ENCODE peak calls at places on chromosome 17, in nine cellular contexts. One of them, this sample, is unnamed.

GRCh38 chr17:63843387-63844292 is 1.2 kb upstream of the SMARCD2 start:
- DNase-seq in DND-41: peak; percentile 61
- DNase-seq in GM23248: peak; percentile 85
- DNase-seq in IMR-90: peak; percentile 70
- DNase-seq in endodermal cell: no peak
- DNase-seq in PC-3: no peak
- DNase-seq in colonic mucosa: no peak
- DNase-seq in CD4-positive, alpha-beta memory T cell: no peak
- DNase-seq in small intestine: peak; percentile 42
- DNase-seq in this sample: no peak

GRCh38 chr17:43558805-43559160 is 12.6 kb upstream of the ETV4 start:
- DNase-seq in DND-41: no peak
- DNase-seq in GM23248: no peak
- DNase-seq in IMR-90: no peak
- DNase-seq in endodermal cell: no peak
- DNase-seq in PC-3: no peak
- DNase-seq in colonic mucosa: no peak
- DNase-seq in CD4-positive, alpha-beta memory T cell: no peak
- DNase-seq in small intestine: no peak
- DNase-seq in this sample: no peak

GRCh38 chr17:64599187-64599676 is 62.9 kb downstream of the SMURF2 start:
- DNase-seq in DND-41: peak; percentile 57
- DNase-seq in GM23248: no peak
- DNase-seq in IMR-90: no peak
- DNase-seq in endodermal cell: peak; percentile 54
- DNase-seq in PC-3: no peak
- DNase-seq in colonic mucosa: no peak
- DNase-seq in CD4-positive, alpha-beta memory T cell: peak; percentile 57
- DNase-seq in small intestine: peak; percentile 40
- DNase-seq in this sample: no peak

GRCh38 chr17:32519769-32520701 is 33.2 kb downstream of the CDK5R1 start:
- DNase-seq in DND-41: no peak
- DNase-seq in GM23248: peak; percentile 58
- DNase-seq in IMR-90: no peak
- DNase-seq in endodermal cell: peak; percentile 83
- DNase-seq in PC-3: no peak
- DNase-seq in colonic mucosa: peak; percentile 26
- DNase-seq in CD4-positive, alpha-beta memory T cell: peak; percentile 52
- DNase-seq in small intestine: peak; percentile 58
- DNase-seq in this sample: no peak

GRCh38 chr17:66670211-66670610 is 164.7 kb upstream of the CACNG5 start:
- DNase-seq in DND-41: no peak
- DNase-seq in GM23248: no peak
- DNase-seq in IMR-90: no peak
- DNase-seq in endodermal cell: no peak
- DNase-seq in PC-3: no peak
- DNase-seq in colonic mucosa: no peak
- DNase-seq in CD4-positive, alpha-beta memory T cell: no peak
- DNase-seq in small intestine: no peak
- DNase-seq in this sample: no peak

GRCh38 chr17:47941246-47941997 is at the start of gene PNPO:
- DNase-seq in DND-41: peak; percentile 98
- DNase-seq in GM23248: peak; percentile 99
- DNase-seq in IMR-90: peak; percentile 97
- DNase-seq in endodermal cell: peak; percentile 96
- DNase-seq in PC-3: peak; percentile 100
- DNase-seq in colonic mucosa: peak; percentile 97
- DNase-seq in CD4-positive, alpha-beta memory T cell: peak; percentile 96
- DNase-seq in small intestine: peak; percentile 100
- DNase-seq in this sample: peak; percentile 99

GRCh38 chr17:6589266-6589946 is 33.1 kb upstream of the PITPNM3 start:
- DNase-seq in DND-41: no peak
- DNase-seq in GM23248: peak; percentile 80
- DNase-seq in IMR-90: peak; percentile 58
- DNase-seq in endodermal cell: no peak
- DNase-seq in PC-3: no peak
- DNase-seq in colonic mucosa: no peak
- DNase-seq in CD4-positive, alpha-beta memory T cell: no peak
- DNase-seq in small intestine: no peak
- DNase-seq in this sample: no peak

GRCh38 chr17:1584167-1584566 is 21.6 kb upstream of the PITPNA start:
- DNase-seq in DND-41: no peak
- DNase-seq in GM23248: no peak
- DNase-seq in IMR-90: no peak
- DNase-seq in endodermal cell: no peak
- DNase-seq in PC-3: no peak
- DNase-seq in colonic mucosa: no peak
- DNase-seq in CD4-positive, alpha-beta memory T cell: no peak
- DNase-seq in small intestine: no peak
- DNase-seq in this sample: no peak

GRCh38 chr17:383771-384621 is 31.4 kb upstream of the RPH3AL start:
- DNase-seq in DND-41: no peak
- DNase-seq in GM23248: no peak
- DNase-seq in IMR-90: no peak
- DNase-seq in endodermal cell: no peak
- DNase-seq in PC-3: no peak
- DNase-seq in colonic mucosa: no peak
- DNase-seq in CD4-positive, alpha-beta memory T cell: no peak
- DNase-seq in small intestine: no peak
- DNase-seq in this sample: no peak

GRCh38 chr17:385195-385835 is 32.7 kb upstream of the RPH3AL start:
- DNase-seq in DND-41: peak; percentile 52
- DNase-seq in GM23248: peak; percentile 59
- DNase-seq in IMR-90: no peak
- DNase-seq in endodermal cell: peak; percentile 88
- DNase-seq in PC-3: peak; percentile 13
- DNase-seq in colonic mucosa: peak; percentile 30
- DNase-seq in CD4-positive, alpha-beta memory T cell: no peak
- DNase-seq in small intestine: peak; percentile 30
- DNase-seq in this sample: no peak

GRCh38 chr17:385836-386144 is 33.2 kb upstream of the RPH3AL start:
- DNase-seq in DND-41: no peak
- DNase-seq in GM23248: no peak
- DNase-seq in IMR-90: no peak
- DNase-seq in endodermal cell: no peak
- DNase-seq in PC-3: no peak
- DNase-seq in colonic mucosa: no peak
- DNase-seq in CD4-positive, alpha-beta memory T cell: no peak
- DNase-seq in small intestine: no peak
- DNase-seq in this sample: no peak

GRCh38 chr17:386145-386876 is 33.7 kb upstream of the RPH3AL start:
- DNase-seq in DND-41: peak; percentile 63
- DNase-seq in GM23248: peak; percentile 76
- DNase-seq in IMR-90: no peak
- DNase-seq in endodermal cell: peak; percentile 97
- DNase-seq in PC-3: peak; percentile 43
- DNase-seq in colonic mucosa: peak; percentile 89
- DNase-seq in CD4-positive, alpha-beta memory T cell: peak; percentile 43
- DNase-seq in small intestine: peak; percentile 71
- DNase-seq in this sample: no peak

DNA sequence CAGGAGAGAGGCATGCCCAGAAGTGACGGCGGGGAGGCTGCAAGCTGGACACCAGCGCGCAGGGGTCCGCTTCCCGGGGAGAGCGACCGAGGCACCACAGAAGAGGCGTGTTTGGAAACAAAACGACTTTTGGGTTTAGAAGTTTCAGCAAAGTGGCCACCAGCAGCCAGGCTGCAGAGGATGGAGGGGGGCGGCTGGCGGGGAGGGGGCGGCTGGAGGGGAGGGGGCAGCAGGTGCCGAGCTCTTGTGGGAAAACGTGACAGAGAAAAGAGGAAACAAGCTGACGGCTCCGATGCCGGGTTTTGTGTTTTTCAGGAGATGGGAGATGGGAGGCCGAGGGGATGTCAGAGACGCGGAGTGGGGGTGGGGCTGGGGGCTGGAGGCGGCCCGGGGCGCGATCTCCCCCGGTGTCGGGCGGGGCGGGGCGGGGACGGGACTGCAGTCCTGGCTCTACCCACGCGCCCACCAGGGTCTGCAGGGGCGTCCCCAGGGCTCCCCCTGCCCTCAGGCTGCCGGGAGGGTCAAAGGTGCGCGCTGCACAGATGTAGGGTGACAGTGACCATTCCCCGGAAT is 32.1 kb upstream of the RPH3AL start:
- DNase-seq in DND-41: no peak
- DNase-seq in GM23248: no peak
- DNase-seq in IMR-90: no peak
- DNase-seq in endodermal cell: no peak
- DNase-seq in PC-3: no peak
- DNase-seq in colonic mucosa: no peak
- DNase-seq in CD4-positive, alpha-beta memory T cell: no peak
- DNase-seq in small intestine: no peak
- DNase-seq in this sample: no peak
- H3K27ac ChIP-seq in DND-41: no peak overlapping the region
- H3K27ac ChIP-seq in GM23248: no peak overlapping the region
- H3K27ac ChIP-seq in IMR-90: no peak overlapping the region
- H3K27ac ChIP-seq in endodermal cell: peak overlapping the region; percentile 44
- H3K27ac ChIP-seq in PC-3: no peak overlapping the region
- H3K27ac ChIP-seq in colonic mucosa: no peak overlapping the region
- H3K27ac ChIP-seq in CD4-positive, alpha-beta memory T cell: no peak overlapping the region
- H3K27ac ChIP-seq in small intestine: peak overlapping the region; percentile 72
- H3K27ac ChIP-seq in this sample: no peak overlapping the region

DNA sequence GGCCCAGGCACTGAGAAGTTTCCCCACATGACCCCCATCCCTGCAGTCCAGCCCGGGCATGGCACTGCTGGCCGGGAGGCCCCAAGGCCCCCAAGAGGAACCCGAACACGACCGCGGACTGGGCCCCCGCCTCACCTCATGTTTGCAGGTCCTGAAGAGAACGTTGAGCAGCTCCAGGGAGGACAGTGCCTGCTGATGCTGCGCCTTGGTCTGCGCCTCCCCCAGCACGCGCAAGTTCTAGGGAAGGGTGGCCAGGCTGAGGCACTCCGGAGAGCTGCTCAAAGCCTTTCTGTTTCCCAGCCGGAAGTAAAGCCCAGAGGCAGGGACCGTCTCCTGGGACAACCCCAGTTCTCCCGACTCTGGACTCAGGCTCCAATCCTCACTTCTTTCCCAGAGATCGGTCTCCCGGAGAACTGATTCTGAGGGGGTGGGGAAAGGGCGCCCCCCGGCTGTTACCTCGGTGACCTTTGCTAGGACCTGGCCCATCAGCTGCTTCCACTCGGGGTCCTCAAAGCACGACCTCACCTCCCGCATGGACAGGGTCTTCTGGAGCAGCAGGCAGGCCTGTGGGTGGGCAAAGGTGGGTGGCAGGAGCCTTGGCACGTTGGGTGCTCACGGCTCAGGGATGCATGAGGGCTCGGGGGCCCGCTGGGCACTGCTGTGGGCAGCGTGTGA is 13.7 kb downstream of the MYBBP1A start:
- DNase-seq in DND-41: no peak
- DNase-seq in GM23248: no peak
- DNase-seq in IMR-90: no peak
- DNase-seq in endodermal cell: no peak
- DNase-seq in PC-3: no peak
- DNase-seq in colonic mucosa: no peak
- DNase-seq in CD4-positive, alpha-beta memory T cell: no peak
- DNase-seq in small intestine: no peak
- DNase-seq in this sample: no peak
- H3K27ac ChIP-seq in DND-41: no peak overlapping the region
- H3K27ac ChIP-seq in GM23248: no peak overlapping the region
- H3K27ac ChIP-seq in IMR-90: no peak overlapping the region
- H3K27ac ChIP-seq in endodermal cell: no peak overlapping the region
- H3K27ac ChIP-seq in PC-3: no peak overlapping the region
- H3K27ac ChIP-seq in colonic mucosa: no peak overlapping the region
- H3K27ac ChIP-seq in CD4-positive, alpha-beta memory T cell: no peak overlapping the region
- H3K27ac ChIP-seq in small intestine: peak overlapping the region; percentile 16
- H3K27ac ChIP-seq in this sample: no peak overlapping the region

GRCh38 chr17:37490638-37491614 is 1.2 kb downstream of the DUSP14 start:
- DNase-seq in DND-41: no peak
- DNase-seq in GM23248: peak; percentile 93
- DNase-seq in IMR-90: peak; percentile 93
- DNase-seq in endodermal cell: peak; percentile 88
- DNase-seq in PC-3: peak; percentile 87
- DNase-seq in colonic mucosa: peak; percentile 29
- DNase-seq in CD4-positive, alpha-beta memory T cell: no peak
- DNase-seq in small intestine: no peak
- DNase-seq in this sample: peak; percentile 94
- H3K27ac ChIP-seq in DND-41: no peak overlapping the region
- H3K27ac ChIP-seq in GM23248: peak overlapping the region; percentile 91
- H3K27ac ChIP-seq in IMR-90: peak overlapping the region; percentile 86
- H3K27ac ChIP-seq in endodermal cell: no peak overlapping the region
- H3K27ac ChIP-seq in PC-3: peak overlapping the region; percentile 91
- H3K27ac ChIP-seq in colonic mucosa: peak overlapping the region; percentile 63
- H3K27ac ChIP-seq in CD4-positive, alpha-beta memory T cell: peak overlapping the region; percentile 17
- H3K27ac ChIP-seq in small intestine: peak overlapping the region; percentile 66
- H3K27ac ChIP-seq in this sample: peak overlapping the region; percentile 74

GRCh38 chr17:50955667-50956120 is 89.5 kb upstream of the TOB1 start:
- DNase-seq in DND-41: no peak
- DNase-seq in GM23248: no peak
- DNase-seq in IMR-90: no peak
- DNase-seq in endodermal cell: no peak
- DNase-seq in PC-3: no peak
- DNase-seq in colonic mucosa: no peak
- DNase-seq in CD4-positive, alpha-beta memory T cell: no peak
- DNase-seq in small intestine: no peak
- DNase-seq in this sample: no peak

GRCh38 chr17:50955160-50955559 is 89.0 kb upstream of the TOB1 start:
- DNase-seq in DND-41: no peak
- DNase-seq in GM23248: no peak
- DNase-seq in IMR-90: no peak
- DNase-seq in endodermal cell: no peak
- DNase-seq in PC-3: no peak
- DNase-seq in colonic mucosa: no peak
- DNase-seq in CD4-positive, alpha-beta memory T cell: no peak
- DNase-seq in small intestine: no peak
- DNase-seq in this sample: no peak

GRCh38 chr17:50953831-50954601 is 87.9 kb upstream of the TOB1 start:
- DNase-seq in DND-41: peak; percentile 43
- DNase-seq in GM23248: peak; percentile 34
- DNase-seq in IMR-90: peak; percentile 82
- DNase-seq in endodermal cell: peak; percentile 86
- DNase-seq in PC-3: no peak
- DNase-seq in colonic mucosa: no peak
- DNase-seq in CD4-positive, alpha-beta memory T cell: no peak
- DNase-seq in small intestine: peak; percentile 33
- DNase-seq in this sample: peak; percentile 63

GRCh38 chr17:50953518-50953830 is 87.3 kb upstream of the TOB1 start:
- DNase-seq in DND-41: no peak
- DNase-seq in GM23248: no peak
- DNase-seq in IMR-90: no peak
- DNase-seq in endodermal cell: no peak
- DNase-seq in PC-3: no peak
- DNase-seq in colonic mucosa: no peak
- DNase-seq in CD4-positive, alpha-beta memory T cell: no peak
- DNase-seq in small intestine: no peak
- DNase-seq in this sample: no peak

DNA sequence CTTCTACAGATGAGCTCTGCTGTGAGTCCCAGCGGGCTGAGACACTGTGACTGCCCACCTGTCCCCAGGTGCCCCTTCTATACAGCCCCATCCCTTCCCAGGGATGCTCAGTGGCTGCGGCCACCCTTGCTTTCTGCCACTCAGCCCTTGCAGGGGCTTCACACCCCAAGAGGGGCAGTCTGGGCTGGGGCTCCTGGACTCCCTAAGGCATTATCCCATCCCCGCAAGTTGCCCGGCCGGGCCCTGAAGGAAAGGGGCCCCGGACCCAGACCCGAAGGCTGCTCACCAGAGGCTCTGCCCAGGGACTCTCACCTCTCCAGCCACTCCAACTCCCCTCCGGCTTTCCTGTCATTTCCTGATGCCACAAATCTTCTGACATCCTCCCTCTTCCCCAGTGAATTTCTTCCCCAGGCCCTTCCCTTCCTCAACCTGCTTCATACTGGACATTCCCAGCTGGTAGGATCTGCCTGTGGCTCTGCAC is 88.5 kb upstream of the TOB1 start:
- DNase-seq in DND-41: no peak
- DNase-seq in GM23248: no peak
- DNase-seq in IMR-90: no peak
- DNase-seq in endodermal cell: no peak
- DNase-seq in PC-3: no peak
- DNase-seq in colonic mucosa: no peak
- DNase-seq in CD4-positive, alpha-beta memory T cell: no peak
- DNase-seq in small intestine: no peak
- DNase-seq in this sample: no peak
- H3K27ac ChIP-seq in DND-41: no peak overlapping the region
- H3K27ac ChIP-seq in GM23248: no peak overlapping the region
- H3K27ac ChIP-seq in IMR-90: peak overlapping the region; percentile 73
- H3K27ac ChIP-seq in endodermal cell: no peak overlapping the region
- H3K27ac ChIP-seq in PC-3: no peak overlapping the region
- H3K27ac ChIP-seq in colonic mucosa: no peak overlapping the region
- H3K27ac ChIP-seq in CD4-positive, alpha-beta memory T cell: no peak overlapping the region
- H3K27ac ChIP-seq in small intestine: no peak overlapping the region
- H3K27ac ChIP-seq in this sample: peak overlapping the region; percentile 14

This sample was measured in foreskin keratinocyte.